ENCODE peak calls at places on chromosomes 12 and 14, in eight cellular contexts. M is fibroblast of lung, B is endothelial cell, R is cardiac fibroblast, F is astrocyte of the cerebellum, X is brain microvascular endothelial cell, S is testis, I is Peyer's patch. P is an unnamed sample.

GRCh38 chr14:99756796-99757195 is 36.4 kb upstream of the EML1 start:
- DNase-seq in M (no peak), B (no peak), R (no peak), F (no peak), X (no peak), S (no peak), I (no peak), P (no peak)

GRCh38 chr14:100156776-100157175 is 2.7 kb downstream of the DEGS2 start:
- DNase-seq in M (no peak), B (no peak), R (no peak), F (no peak), X (no peak), S (no peak), I (no peak), P (no peak)

GRCh38 chr14:71400821-71401447 is 493.7 kb downstream of the PCNX1 start:
- DNase-seq in M (peak; percentile 52), B (no peak), R (peak; percentile 41), F (peak; percentile 12), X (peak; percentile 25), S (no peak), I (peak; percentile 35), P (no peak)

GRCh38 chr14:105498430-105499255 is 7.6 kb downstream of the TEDC1 start:
- DNase-seq in M (no peak), B (no peak), R (no peak), F (no peak), X (no peak), S (no peak), I (no peak), P (no peak)

GRCh38 chr12:112170376-112170775 is 45.0 kb downstream of the TRAFD1 start:
- DNase-seq in M (no peak), B (peak; percentile 36), R (peak; percentile 16), F (no peak), X (peak; percentile 30), S (no peak), I (no peak), P (no peak)

GRCh38 chr14:29650554-29651269 is 276.9 kb downstream of the PRKD1 start:
- DNase-seq in M (no peak), B (no peak), R (peak; percentile 37), F (no peak), X (no peak), S (no peak), I (no peak), P (no peak)

GRCh38 chr12:26341481-26341880 is 146.1 kb downstream of the SSPN start:
- DNase-seq in M (no peak), B (no peak), R (no peak), F (no peak), X (no peak), S (no peak), I (no peak), P (no peak)

GRCh38 chr12:124305136-124305535 is 10.2 kb downstream of the RFLNA start:
- DNase-seq in M (no peak), B (no peak), R (no peak), F (no peak), X (no peak), S (no peak), I (no peak), P (no peak)

GRCh38 chr12:16229676-16230075 is 47.8 kb downstream of the SLC15A5 start:
- DNase-seq in M (no peak), B (no peak), R (peak; percentile 0), F (no peak), X (no peak), S (no peak), I (no peak), P (no peak)

GRCh38 chr12:125137776-125138344 is 72.6 kb downstream of the AACS start:
- DNase-seq in M (no peak), B (no peak), R (no peak), F (no peak), X (no peak), S (no peak), I (no peak), P (no peak)

GRCh38 chr12:67077617-67078016 is 191.5 kb upstream of the CAND1 start:
- DNase-seq in M (peak; percentile 5), B (no peak), R (no peak), F (peak; percentile 69), X (peak; percentile 23), S (no peak), I (no peak), P (no peak)

GRCh38 chr12:75724913-75725312 is 213.5 kb upstream of the KRR1 start:
- DNase-seq in M (peak; percentile 98), B (no peak), R (peak; percentile 81), F (peak; percentile 70), X (peak; percentile 83), S (peak; percentile 19), I (no peak), P (peak; percentile 96)

GRCh38 chr14:90532826-90533525 is 136.1 kb downstream of the CALM1 start:
- DNase-seq in M (no peak), B (no peak), R (no peak), F (no peak), X (no peak), S (no peak), I (no peak), P (no peak)

GRCh38 chr14:35221462-35221861 is 70.7 kb upstream of the PSMA6 start:
- DNase-seq in M (no peak), B (no peak), R (no peak), F (no peak), X (no peak), S (no peak), I (no peak), P (no peak)

GRCh38 chr14:74495356-74495755 is 1.8 kb downstream of the ISCA2 start:
- DNase-seq in M (no peak), B (no peak), R (peak; percentile 21), F (no peak), X (no peak), S (no peak), I (no peak), P (no peak)

GRCh38 chr12:131959137-131959536 is 9.4 kb downstream of the EP400 start:
- DNase-seq in M (no peak), B (no peak), R (no peak), F (no peak), X (no peak), S (no peak), I (no peak), P (no peak)

GRCh38 chr12:59596232-59597143 is 659 bp downstream of the SLC16A7 start:
- DNase-seq in M (peak; percentile 84), B (peak; percentile 72), R (peak; percentile 85), F (peak; percentile 9), X (peak; percentile 67), S (peak; percentile 82), I (peak; percentile 86), P (peak; percentile 65)
- TF ChIP-seq CTCF in M (no peak), B (no peak), R (no peak), F (no peak), X (no peak), S (no peak), I (no peak), P (peak; percentile 5)

GRCh38 chr12:96710127-96710745 is 196.8 kb upstream of the NEDD1 start:
- DNase-seq in M (no peak), B (no peak), R (no peak), F (no peak), X (no peak), S (no peak), I (no peak), P (no peak)
- TF ChIP-seq CTCF in M (no peak), B (no peak), R (no peak), F (no peak), X (peak; percentile 11), S (no peak), I (no peak), P (no peak)

DNA sequence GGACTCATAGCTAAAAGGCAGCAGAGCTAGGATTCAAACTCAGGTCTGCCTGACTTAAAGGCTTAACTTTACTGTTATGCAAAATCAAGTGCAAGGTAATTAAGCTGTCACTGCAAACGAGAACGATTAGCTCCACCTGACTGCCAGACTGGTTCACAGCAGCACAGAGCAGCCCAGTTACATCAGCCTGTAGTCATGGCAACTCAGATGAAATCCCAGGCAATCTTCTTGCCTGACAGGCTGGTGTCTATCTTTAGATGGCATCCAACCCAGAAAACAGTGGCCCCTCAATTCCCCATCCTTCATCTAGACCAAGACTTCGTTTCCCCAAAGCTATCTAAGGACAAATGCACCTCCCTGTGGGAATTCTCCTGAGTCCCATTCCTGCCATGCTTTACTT is 77.3 kb upstream of the ACTN1 start:
- DNase-seq in M (peak; percentile 53), B (no peak), R (no peak), F (no peak), X (peak; percentile 59), S (no peak), I (no peak), P (no peak)
- TF ChIP-seq CTCF in M (no peak), B (no peak), R (no peak), F (no peak), X (no peak), S (no peak), I (no peak), P (no peak)

GRCh38 chr12:28879379-28879778 is 269.7 kb upstream of the FAR2 start:
- DNase-seq in M (no peak), B (no peak), R (no peak), F (no peak), X (no peak), S (no peak), I (no peak), P (no peak)
- TF ChIP-seq CTCF in M (no peak), B (no peak), R (no peak), F (no peak), X (no peak), S (no peak), I (no peak), P (no peak)

GRCh38 chr14:85415015-85415712 is 114.8 kb upstream of the FLRT2 start:
- DNase-seq in M (peak; percentile 86), B (no peak), R (peak; percentile 94), F (peak; percentile 42), X (peak; percentile 98), S (peak; percentile 89), I (no peak), P (peak; percentile 90)
- TF ChIP-seq CTCF in M (peak; percentile 41), B (no peak), R (peak; percentile 79), F (peak; percentile 48), X (peak; percentile 79), S (no peak), I (no peak), P (peak; percentile 55)

GRCh38 chr12:86312258-86312657 is 56.1 kb upstream of the MGAT4C start:
- DNase-seq in M (no peak), B (no peak), R (no peak), F (no peak), X (no peak), S (no peak), I (no peak), P (no peak)
- TF ChIP-seq CTCF in M (no peak), B (no peak), R (no peak), F (no peak), X (no peak), S (no peak), I (no peak), P (no peak)

DNA sequence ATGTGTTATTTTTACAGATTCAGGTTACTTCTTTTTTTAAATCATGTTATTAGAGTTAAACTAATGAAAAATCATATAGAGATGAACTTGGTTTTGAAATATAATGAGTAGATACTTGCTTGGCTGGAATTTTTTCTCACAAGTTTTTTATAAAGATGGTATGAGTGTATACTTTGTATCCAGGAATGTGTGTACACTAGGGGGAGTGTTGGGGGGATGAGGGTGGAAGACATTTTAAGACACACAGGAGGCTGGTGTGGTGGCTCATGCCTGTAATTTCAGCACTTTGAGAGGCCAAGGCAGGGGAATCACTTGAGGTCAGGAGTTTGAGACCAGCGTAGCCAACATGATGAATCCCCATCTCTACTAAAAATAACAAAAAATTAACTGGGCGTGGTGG is 23.2 kb downstream of the PPM1A start:
- DNase-seq in M (no peak), B (no peak), R (no peak), F (no peak), X (no peak), S (no peak), I (no peak), P (no peak)
- TF ChIP-seq CTCF in M (no peak), B (no peak), R (no peak), F (no peak), X (peak; percentile 20), S (no peak), I (no peak), P (no peak)